ENCODE peak calls at places on chromosomes 12 and 14, in eight cellular contexts. One of them, this sample, is unnamed.

GRCh38 chr12:14982562-14982961 is 9.7 kb downstream of the PDE6H start:
- DNase-seq in naive thymus-derived CD4-positive, alpha-beta T cell: no peak
- DNase-seq in heart right ventricle: no peak
- DNase-seq in lower lobe of right lung: no peak
- DNase-seq in kidney epithelial cell: no peak
- DNase-seq in fibroblast of lung: no peak
- DNase-seq in fibroblast of the aortic adventitia: peak
- DNase-seq in fibroblast of villous mesenchyme: peak
- DNase-seq in this sample: no peak

GRCh38 chr14:95796846-95797245 is 79.8 kb upstream of the TUNAR start:
- DNase-seq in naive thymus-derived CD4-positive, alpha-beta T cell: no peak
- DNase-seq in heart right ventricle: no peak
- DNase-seq in lower lobe of right lung: no peak
- DNase-seq in kidney epithelial cell: no peak
- DNase-seq in fibroblast of lung: no peak
- DNase-seq in fibroblast of the aortic adventitia: no peak
- DNase-seq in fibroblast of villous mesenchyme: no peak
- DNase-seq in this sample: no peak

GRCh38 chr12:76101739-76102385 is 17.4 kb upstream of the NAP1L1 start:
- DNase-seq in naive thymus-derived CD4-positive, alpha-beta T cell: no peak
- DNase-seq in heart right ventricle: no peak
- DNase-seq in lower lobe of right lung: no peak
- DNase-seq in kidney epithelial cell: no peak
- DNase-seq in fibroblast of lung: no peak
- DNase-seq in fibroblast of the aortic adventitia: no peak
- DNase-seq in fibroblast of villous mesenchyme: no peak
- DNase-seq in this sample: no peak

GRCh38 chr12:10385181-10385613 is 4.6 kb downstream of the KLRK1 start:
- DNase-seq in naive thymus-derived CD4-positive, alpha-beta T cell: no peak
- DNase-seq in heart right ventricle: no peak
- DNase-seq in lower lobe of right lung: no peak
- DNase-seq in kidney epithelial cell: peak
- DNase-seq in fibroblast of lung: peak
- DNase-seq in fibroblast of the aortic adventitia: peak
- DNase-seq in fibroblast of villous mesenchyme: peak
- DNase-seq in this sample: no peak

GRCh38 chr14:23383041-23383440 is 6.2 kb downstream of the CMTM5 start:
- DNase-seq in naive thymus-derived CD4-positive, alpha-beta T cell: no peak
- DNase-seq in heart right ventricle: no peak
- DNase-seq in lower lobe of right lung: no peak
- DNase-seq in kidney epithelial cell: no peak
- DNase-seq in fibroblast of lung: no peak
- DNase-seq in fibroblast of the aortic adventitia: no peak
- DNase-seq in fibroblast of villous mesenchyme: no peak
- DNase-seq in this sample: no peak

GRCh38 chr12:68236421-68237059 is 10.9 kb upstream of the IL26 start:
- DNase-seq in naive thymus-derived CD4-positive, alpha-beta T cell: peak
- DNase-seq in heart right ventricle: no peak
- DNase-seq in lower lobe of right lung: no peak
- DNase-seq in kidney epithelial cell: no peak
- DNase-seq in fibroblast of lung: no peak
- DNase-seq in fibroblast of the aortic adventitia: peak
- DNase-seq in fibroblast of villous mesenchyme: peak
- DNase-seq in this sample: peak

GRCh38 chr14:35335388-35336092 is 43.4 kb downstream of the PSMA6 start:
- DNase-seq in naive thymus-derived CD4-positive, alpha-beta T cell: no peak
- DNase-seq in heart right ventricle: no peak
- DNase-seq in lower lobe of right lung: no peak
- DNase-seq in kidney epithelial cell: no peak
- DNase-seq in fibroblast of lung: no peak
- DNase-seq in fibroblast of the aortic adventitia: peak
- DNase-seq in fibroblast of villous mesenchyme: peak
- DNase-seq in this sample: no peak

GRCh38 chr14:100901391-100902183 is 1.9 kb downstream of the RTL1 start:
- DNase-seq in naive thymus-derived CD4-positive, alpha-beta T cell: no peak
- DNase-seq in heart right ventricle: no peak
- DNase-seq in lower lobe of right lung: peak
- DNase-seq in kidney epithelial cell: no peak
- DNase-seq in fibroblast of lung: no peak
- DNase-seq in fibroblast of the aortic adventitia: no peak
- DNase-seq in fibroblast of villous mesenchyme: no peak
- DNase-seq in this sample: no peak

GRCh38 chr14:53064461-53064860 is 88.7 kb downstream of the DDHD1 start:
- DNase-seq in naive thymus-derived CD4-positive, alpha-beta T cell: no peak
- DNase-seq in heart right ventricle: no peak
- DNase-seq in lower lobe of right lung: no peak
- DNase-seq in kidney epithelial cell: no peak
- DNase-seq in fibroblast of lung: no peak
- DNase-seq in fibroblast of the aortic adventitia: no peak
- DNase-seq in fibroblast of villous mesenchyme: no peak
- DNase-seq in this sample: no peak

GRCh38 chr12:54404061-54405004 is 14.7 kb downstream of the ITGA5 start:
- DNase-seq in naive thymus-derived CD4-positive, alpha-beta T cell: peak
- DNase-seq in heart right ventricle: no peak
- DNase-seq in lower lobe of right lung: no peak
- DNase-seq in kidney epithelial cell: no peak
- DNase-seq in fibroblast of lung: peak
- DNase-seq in fibroblast of the aortic adventitia: peak
- DNase-seq in fibroblast of villous mesenchyme: peak
- DNase-seq in this sample: no peak

GRCh38 chr14:35122696-35123387 is 490 bp downstream of the PRORP start:
- DNase-seq in naive thymus-derived CD4-positive, alpha-beta T cell: peak
- DNase-seq in heart right ventricle: no peak
- DNase-seq in lower lobe of right lung: no peak
- DNase-seq in kidney epithelial cell: peak
- DNase-seq in fibroblast of lung: peak
- DNase-seq in fibroblast of the aortic adventitia: peak
- DNase-seq in fibroblast of villous mesenchyme: peak
- DNase-seq in this sample: no peak

GRCh38 chr14:97554597-97554996 is 757.4 kb downstream of the VRK1 start:
- DNase-seq in naive thymus-derived CD4-positive, alpha-beta T cell: no peak
- DNase-seq in heart right ventricle: no peak
- DNase-seq in lower lobe of right lung: no peak
- DNase-seq in kidney epithelial cell: no peak
- DNase-seq in fibroblast of lung: no peak
- DNase-seq in fibroblast of the aortic adventitia: no peak
- DNase-seq in fibroblast of villous mesenchyme: no peak
- DNase-seq in this sample: no peak

GRCh38 chr12:89346741-89347324 is 5.5 kb downstream of the DUSP6 start:
- DNase-seq in naive thymus-derived CD4-positive, alpha-beta T cell: no peak
- DNase-seq in heart right ventricle: peak
- DNase-seq in lower lobe of right lung: no peak
- DNase-seq in kidney epithelial cell: no peak
- DNase-seq in fibroblast of lung: peak
- DNase-seq in fibroblast of the aortic adventitia: peak
- DNase-seq in fibroblast of villous mesenchyme: peak
- DNase-seq in this sample: no peak

GRCh38 chr14:88477513-88478250 is 77.1 kb downstream of the PTPN21 start:
- DNase-seq in naive thymus-derived CD4-positive, alpha-beta T cell: no peak
- DNase-seq in heart right ventricle: peak
- DNase-seq in lower lobe of right lung: no peak
- DNase-seq in kidney epithelial cell: no peak
- DNase-seq in fibroblast of lung: no peak
- DNase-seq in fibroblast of the aortic adventitia: peak
- DNase-seq in fibroblast of villous mesenchyme: no peak
- DNase-seq in this sample: no peak

GRCh38 chr14:96400495-96400894 is 8.6 kb downstream of the AK7 start:
- DNase-seq in naive thymus-derived CD4-positive, alpha-beta T cell: no peak
- DNase-seq in heart right ventricle: no peak
- DNase-seq in lower lobe of right lung: no peak
- DNase-seq in kidney epithelial cell: no peak
- DNase-seq in fibroblast of lung: no peak
- DNase-seq in fibroblast of the aortic adventitia: no peak
- DNase-seq in fibroblast of villous mesenchyme: no peak
- DNase-seq in this sample: no peak

GRCh38 chr14:81767266-81767987 is 233.8 kb upstream of the SEL1L start:
- DNase-seq in naive thymus-derived CD4-positive, alpha-beta T cell: no peak
- DNase-seq in heart right ventricle: no peak
- DNase-seq in lower lobe of right lung: no peak
- DNase-seq in kidney epithelial cell: no peak
- DNase-seq in fibroblast of lung: no peak
- DNase-seq in fibroblast of the aortic adventitia: no peak
- DNase-seq in fibroblast of villous mesenchyme: no peak
- DNase-seq in this sample: no peak

GRCh38 chr12:51846911-51847829 is 1.3 kb downstream of the FIGNL2 start:
- DNase-seq in naive thymus-derived CD4-positive, alpha-beta T cell: no peak
- DNase-seq in heart right ventricle: peak
- DNase-seq in lower lobe of right lung: peak
- DNase-seq in kidney epithelial cell: no peak
- DNase-seq in fibroblast of lung: peak
- DNase-seq in fibroblast of the aortic adventitia: no peak
- DNase-seq in fibroblast of villous mesenchyme: no peak
- DNase-seq in this sample: no peak

GRCh38 chr12:96081596-96081995 is 46.2 kb upstream of the LTA4H start:
- DNase-seq in naive thymus-derived CD4-positive, alpha-beta T cell: no peak
- DNase-seq in heart right ventricle: no peak
- DNase-seq in lower lobe of right lung: no peak
- DNase-seq in kidney epithelial cell: no peak
- DNase-seq in fibroblast of lung: no peak
- DNase-seq in fibroblast of the aortic adventitia: no peak
- DNase-seq in fibroblast of villous mesenchyme: no peak
- DNase-seq in this sample: no peak

GRCh38 chr12:25994252-25994651 is 35.8 kb downstream of the RASSF8 start:
- DNase-seq in naive thymus-derived CD4-positive, alpha-beta T cell: no peak
- DNase-seq in heart right ventricle: no peak
- DNase-seq in lower lobe of right lung: no peak
- DNase-seq in kidney epithelial cell: no peak
- DNase-seq in fibroblast of lung: peak
- DNase-seq in fibroblast of the aortic adventitia: peak
- DNase-seq in fibroblast of villous mesenchyme: peak
- DNase-seq in this sample: no peak

GRCh38 chr12:2922329-2922728 is 31.6 kb downstream of the TULP3 start:
- DNase-seq in naive thymus-derived CD4-positive, alpha-beta T cell: no peak
- DNase-seq in heart right ventricle: no peak
- DNase-seq in lower lobe of right lung: no peak
- DNase-seq in kidney epithelial cell: no peak
- DNase-seq in fibroblast of lung: peak
- DNase-seq in fibroblast of the aortic adventitia: no peak
- DNase-seq in fibroblast of villous mesenchyme: peak
- DNase-seq in this sample: no peak

DNA sequence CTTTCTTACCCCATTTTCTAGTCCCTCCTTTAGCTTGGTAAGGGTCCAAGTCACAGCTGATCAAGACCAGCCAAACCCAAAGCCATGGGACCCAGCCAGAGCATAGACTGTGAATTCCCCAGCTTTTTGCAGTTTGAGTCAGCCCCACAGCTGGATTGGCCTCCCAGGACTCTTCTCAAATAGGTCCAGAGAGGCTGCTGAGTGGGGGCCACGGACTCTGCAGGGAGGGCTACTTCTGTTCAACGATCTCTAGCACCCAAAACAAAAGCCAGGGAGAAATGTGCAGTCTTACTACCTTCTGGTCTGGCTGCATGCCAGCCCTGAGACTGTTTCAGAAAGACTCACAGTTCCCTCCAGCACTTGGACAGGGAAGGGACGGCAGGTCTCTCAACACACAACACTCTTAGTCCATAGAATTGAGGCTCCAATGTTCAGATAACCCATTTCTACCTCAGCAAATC is 1.6 kb downstream of the VDR start:
- DNase-seq in naive thymus-derived CD4-positive, alpha-beta T cell: no peak
- DNase-seq in heart right ventricle: no peak
- DNase-seq in lower lobe of right lung: peak
- DNase-seq in kidney epithelial cell: peak
- DNase-seq in fibroblast of lung: peak
- DNase-seq in fibroblast of the aortic adventitia: peak
- DNase-seq in fibroblast of villous mesenchyme: peak
- DNase-seq in this sample: no peak
- H3K4me3 ChIP-seq in naive thymus-derived CD4-positive, alpha-beta T cell: peak
- H3K4me3 ChIP-seq in heart right ventricle: no peak
- H3K4me3 ChIP-seq in lower lobe of right lung: peak
- H3K4me3 ChIP-seq in kidney epithelial cell: no peak
- H3K4me3 ChIP-seq in fibroblast of lung: peak
- H3K4me3 ChIP-seq in fibroblast of the aortic adventitia: peak
- H3K4me3 ChIP-seq in fibroblast of villous mesenchyme: peak
- H3K4me3 ChIP-seq in this sample: peak

GRCh38 chr14:92294506-92294905 is 28.5 kb upstream of the SLC24A4 start:
- DNase-seq in naive thymus-derived CD4-positive, alpha-beta T cell: no peak
- DNase-seq in heart right ventricle: no peak
- DNase-seq in lower lobe of right lung: no peak
- DNase-seq in kidney epithelial cell: no peak
- DNase-seq in fibroblast of lung: no peak
- DNase-seq in fibroblast of the aortic adventitia: no peak
- DNase-seq in fibroblast of villous mesenchyme: no peak
- DNase-seq in this sample: no peak
- H3K4me3 ChIP-seq in naive thymus-derived CD4-positive, alpha-beta T cell: no peak
- H3K4me3 ChIP-seq in heart right ventricle: no peak
- H3K4me3 ChIP-seq in lower lobe of right lung: no peak
- H3K4me3 ChIP-seq in kidney epithelial cell: no peak
- H3K4me3 ChIP-seq in fibroblast of lung: no peak
- H3K4me3 ChIP-seq in fibroblast of the aortic adventitia: no peak
- H3K4me3 ChIP-seq in fibroblast of villous mesenchyme: no peak
- H3K4me3 ChIP-seq in this sample: no peak

DNA sequence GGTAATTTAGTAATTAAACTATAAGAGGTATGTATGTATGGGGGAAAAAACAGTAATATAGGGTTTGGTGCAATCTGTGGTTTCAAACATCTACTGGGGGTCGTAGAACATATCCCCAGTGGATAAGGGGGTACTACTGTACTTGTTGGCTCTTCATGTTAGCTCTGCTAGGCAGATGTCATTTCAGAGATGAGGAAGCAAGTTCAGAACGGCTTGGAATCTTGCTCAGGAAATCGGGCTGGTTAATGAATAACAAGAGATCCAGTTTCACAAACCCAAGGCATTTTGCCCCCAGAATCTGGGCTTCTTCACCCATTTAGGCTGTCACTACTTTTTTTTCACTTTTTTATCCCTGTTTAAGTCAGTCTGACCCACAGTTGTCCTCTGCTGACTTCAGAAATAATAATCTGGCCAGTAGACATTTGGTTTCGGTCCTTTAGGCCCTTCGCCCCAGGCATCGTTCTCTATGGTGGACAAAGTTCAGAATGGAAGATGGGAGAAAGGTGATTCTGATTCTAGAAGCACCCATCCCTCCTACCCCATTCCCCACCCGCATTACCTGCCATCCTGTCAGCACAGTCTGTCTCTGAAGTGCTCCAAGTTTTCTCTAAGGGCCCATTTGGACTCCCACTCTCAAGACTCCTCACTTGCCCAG is 4.5 kb downstream of the SUOX start:
- DNase-seq in naive thymus-derived CD4-positive, alpha-beta T cell: no peak
- DNase-seq in heart right ventricle: no peak
- DNase-seq in lower lobe of right lung: no peak
- DNase-seq in kidney epithelial cell: no peak
- DNase-seq in fibroblast of lung: no peak
- DNase-seq in fibroblast of the aortic adventitia: no peak
- DNase-seq in fibroblast of villous mesenchyme: no peak
- DNase-seq in this sample: no peak
- H3K4me3 ChIP-seq in naive thymus-derived CD4-positive, alpha-beta T cell: no peak
- H3K4me3 ChIP-seq in heart right ventricle: no peak
- H3K4me3 ChIP-seq in lower lobe of right lung: no peak
- H3K4me3 ChIP-seq in kidney epithelial cell: no peak
- H3K4me3 ChIP-seq in fibroblast of lung: no peak
- H3K4me3 ChIP-seq in fibroblast of the aortic adventitia: no peak
- H3K4me3 ChIP-seq in fibroblast of villous mesenchyme: no peak
- H3K4me3 ChIP-seq in this sample: no peak

GRCh38 chr14:74909911-74910310 is 13.1 kb downstream of the RPS6KL1 start:
- DNase-seq in naive thymus-derived CD4-positive, alpha-beta T cell: no peak
- DNase-seq in heart right ventricle: no peak
- DNase-seq in lower lobe of right lung: no peak
- DNase-seq in kidney epithelial cell: no peak
- DNase-seq in fibroblast of lung: no peak
- DNase-seq in fibroblast of the aortic adventitia: no peak
- DNase-seq in fibroblast of villous mesenchyme: no peak
- DNase-seq in this sample: no peak
- H3K4me3 ChIP-seq in naive thymus-derived CD4-positive, alpha-beta T cell: no peak
- H3K4me3 ChIP-seq in heart right ventricle: no peak
- H3K4me3 ChIP-seq in lower lobe of right lung: no peak
- H3K4me3 ChIP-seq in kidney epithelial cell: no peak
- H3K4me3 ChIP-seq in fibroblast of lung: no peak
- H3K4me3 ChIP-seq in fibroblast of the aortic adventitia: no peak
- H3K4me3 ChIP-seq in fibroblast of villous mesenchyme: no peak
- H3K4me3 ChIP-seq in this sample: no peak

This sample was measured in GM12864.